ENCODE peak calls at places on chromosomes 11 and 22, in four cellular contexts. One of them, this sample, is unnamed.

GRCh38 chr11:46036969-46037368 is 84.3 kb downstream of the PHF21A start:
- DNase-seq in stomach: no peak
- DNase-seq in CD8-positive, alpha-beta memory T cell: no peak
- DNase-seq in SK-N-SH: no peak
- DNase-seq in this sample: no peak

GRCh38 chr11:95231881-95232605 is 1.0 kb upstream of the SESN3 start:
- DNase-seq in stomach: peak; percentile 65
- DNase-seq in SK-N-SH: peak; percentile 61
- DNase-seq in CD8-positive, alpha-beta memory T cell: peak; percentile 62
- DNase-seq in this sample: peak; percentile 47

GRCh38 chr11:61037694-61038093 is 64.6 kb upstream of the CD5 start:
- DNase-seq in SK-N-SH: no peak
- DNase-seq in CD8-positive, alpha-beta memory T cell: no peak
- DNase-seq in stomach: peak; percentile 75
- DNase-seq in this sample: no peak

GRCh38 chr11:65506770-65507485 is 8.1 kb downstream of the MALAT1 start:
- DNase-seq in CD8-positive, alpha-beta memory T cell: peak; percentile 30
- DNase-seq in SK-N-SH: no peak
- DNase-seq in stomach: peak; percentile 56
- DNase-seq in this sample: peak; percentile 47

GRCh38 chr11:68412593-68413475 is 47.7 kb upstream of the PPP6R3 start:
- DNase-seq in SK-N-SH: no peak
- DNase-seq in stomach: no peak
- DNase-seq in CD8-positive, alpha-beta memory T cell: no peak
- DNase-seq in this sample: no peak

GRCh38 chr11:95575517-95575916 is 214.1 kb downstream of the FAM76B start:
- DNase-seq in SK-N-SH: no peak
- DNase-seq in CD8-positive, alpha-beta memory T cell: no peak
- DNase-seq in stomach: no peak
- DNase-seq in this sample: no peak

GRCh38 chr11:37657645-37658044 is 1059.6 kb upstream of the RAG2 start:
- DNase-seq in SK-N-SH: peak; percentile 1
- DNase-seq in CD8-positive, alpha-beta memory T cell: no peak
- DNase-seq in stomach: no peak
- DNase-seq in this sample: no peak

GRCh38 chr11:77411717-77412441 is 62.0 kb downstream of the PAK1 start:
- DNase-seq in stomach: peak; percentile 90
- DNase-seq in CD8-positive, alpha-beta memory T cell: peak; percentile 53
- DNase-seq in SK-N-SH: no peak
- DNase-seq in this sample: peak; percentile 64

GRCh38 chr11:10324474-10324873 is 19.6 kb downstream of the ADM start:
- DNase-seq in CD8-positive, alpha-beta memory T cell: no peak
- DNase-seq in stomach: no peak
- DNase-seq in SK-N-SH: no peak
- DNase-seq in this sample: no peak

GRCh38 chr11:66011785-66012303 is at the start of gene CST6:
- DNase-seq in SK-N-SH: peak; percentile 52
- DNase-seq in stomach: no peak
- DNase-seq in CD8-positive, alpha-beta memory T cell: no peak
- DNase-seq in this sample: no peak

GRCh38 chr11:46472662-46472994 is 81.1 kb upstream of the CHRM4 start:
- DNase-seq in CD8-positive, alpha-beta memory T cell: no peak
- DNase-seq in stomach: peak; percentile 46
- DNase-seq in SK-N-SH: no peak
- DNase-seq in this sample: no peak

GRCh38 chr22:22709719-22710445 is 65.5 kb downstream of the GGTLC2 start:
- DNase-seq in stomach: no peak
- DNase-seq in CD8-positive, alpha-beta memory T cell: no peak
- DNase-seq in SK-N-SH: no peak
- DNase-seq in this sample: no peak

GRCh38 chr11:118241191-118242098 is 10.7 kb downstream of the MPZL3 start:
- DNase-seq in CD8-positive, alpha-beta memory T cell: peak; percentile 45
- DNase-seq in stomach: peak; percentile 47
- DNase-seq in SK-N-SH: no peak
- DNase-seq in this sample: no peak

GRCh38 chr11:15889972-15890371 is 466.4 kb downstream of the SOX6 start:
- DNase-seq in CD8-positive, alpha-beta memory T cell: no peak
- DNase-seq in SK-N-SH: no peak
- DNase-seq in stomach: no peak
- DNase-seq in this sample: no peak

GRCh38 chr11:111344032-111344431 is 35.0 kb downstream of the POU2AF1 start:
- DNase-seq in stomach: no peak
- DNase-seq in SK-N-SH: no peak
- DNase-seq in CD8-positive, alpha-beta memory T cell: no peak
- DNase-seq in this sample: no peak

GRCh38 chr11:14249121-14249963 is 109.6 kb downstream of the RRAS2 start:
- DNase-seq in SK-N-SH: peak; percentile 66
- DNase-seq in stomach: peak; percentile 64
- DNase-seq in CD8-positive, alpha-beta memory T cell: peak; percentile 55
- DNase-seq in this sample: peak; percentile 58
- H3K4me1 ChIP-seq in SK-N-SH: no peaks in the 10 kb centered on the region
- H3K4me1 ChIP-seq in stomach: peaks cover 12% of the 10 kb centered on the region
- H3K4me1 ChIP-seq in CD8-positive, alpha-beta memory T cell: peaks cover 13% of the 10 kb centered on the region
- H3K4me1 ChIP-seq in this sample: peaks cover 12% of the 10 kb centered on the region

DNA sequence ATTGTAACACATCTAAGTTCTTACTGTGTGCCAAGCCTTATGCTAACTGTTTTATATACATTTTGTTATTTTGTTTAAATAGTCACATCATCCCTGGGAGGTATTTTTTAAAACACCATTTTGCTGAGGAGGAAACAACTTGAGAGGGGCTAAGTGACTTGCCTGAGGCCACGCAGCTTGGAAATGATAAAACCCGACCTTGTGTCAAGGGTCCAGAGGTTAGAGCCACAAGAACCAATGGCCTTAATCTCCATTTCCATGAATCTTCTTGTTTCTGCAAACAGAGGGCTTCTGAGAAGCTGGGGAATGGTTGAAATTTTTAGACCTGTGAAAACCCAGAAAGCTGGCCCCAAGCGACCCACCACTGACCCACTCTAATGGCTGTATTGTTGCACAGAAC is 16.7 kb downstream of the ABTB2 start:
- DNase-seq in CD8-positive, alpha-beta memory T cell: no peak
- DNase-seq in stomach: no peak
- DNase-seq in SK-N-SH: no peak
- DNase-seq in this sample: no peak
- H3K27ac ChIP-seq in CD8-positive, alpha-beta memory T cell: no peak overlapping the region
- H3K27ac ChIP-seq in stomach: peak overlapping the region; percentile 50
- H3K27ac ChIP-seq in SK-N-SH: no peak overlapping the region
- H3K27ac ChIP-seq in this sample: no peak overlapping the region

DNA sequence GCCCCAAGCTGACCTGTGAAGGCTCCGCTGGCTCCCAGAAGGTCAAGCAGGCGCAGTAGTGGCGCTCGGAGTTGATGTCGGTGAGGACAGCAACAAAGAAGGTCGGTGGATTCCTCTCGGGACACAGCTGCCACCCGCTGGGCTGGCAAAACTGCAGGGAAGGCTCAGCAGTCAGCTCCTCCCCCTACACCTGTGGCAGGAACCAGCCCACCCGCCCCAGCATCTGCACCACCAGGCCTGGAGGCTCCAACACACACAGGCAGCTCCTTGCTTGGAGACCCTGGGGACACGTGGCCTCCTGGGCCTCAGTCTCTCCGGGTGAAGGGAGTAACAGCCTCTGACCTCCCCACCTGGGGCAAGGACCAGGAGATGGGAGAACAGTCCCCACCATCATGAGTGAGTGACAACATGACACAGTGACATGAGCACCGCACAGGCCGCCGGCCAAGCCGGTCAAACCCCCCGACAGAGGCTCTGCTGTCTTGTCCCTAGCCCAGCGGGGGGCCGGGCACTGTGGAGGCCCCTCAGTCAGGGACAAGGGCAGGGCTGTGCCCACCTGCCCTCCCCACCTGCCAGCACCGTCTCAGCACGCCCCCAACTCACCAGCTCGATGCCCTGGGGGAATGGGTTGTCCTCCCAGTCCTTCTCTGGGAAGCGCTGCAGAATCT is 6.9 kb downstream of the SBF1 start:
- DNase-seq in CD8-positive, alpha-beta memory T cell: no peak
- DNase-seq in stomach: no peak
- DNase-seq in SK-N-SH: no peak
- DNase-seq in this sample: no peak
- H3K4me1 ChIP-seq in CD8-positive, alpha-beta memory T cell: peaks cover 47% of the 10 kb centered on the region
- H3K4me1 ChIP-seq in stomach: peaks cover 42% of the 10 kb centered on the region
- H3K4me1 ChIP-seq in SK-N-SH: peaks cover 4% of the 10 kb centered on the region
- H3K4me1 ChIP-seq in this sample: peaks cover 48% of the 10 kb centered on the region

DNA sequence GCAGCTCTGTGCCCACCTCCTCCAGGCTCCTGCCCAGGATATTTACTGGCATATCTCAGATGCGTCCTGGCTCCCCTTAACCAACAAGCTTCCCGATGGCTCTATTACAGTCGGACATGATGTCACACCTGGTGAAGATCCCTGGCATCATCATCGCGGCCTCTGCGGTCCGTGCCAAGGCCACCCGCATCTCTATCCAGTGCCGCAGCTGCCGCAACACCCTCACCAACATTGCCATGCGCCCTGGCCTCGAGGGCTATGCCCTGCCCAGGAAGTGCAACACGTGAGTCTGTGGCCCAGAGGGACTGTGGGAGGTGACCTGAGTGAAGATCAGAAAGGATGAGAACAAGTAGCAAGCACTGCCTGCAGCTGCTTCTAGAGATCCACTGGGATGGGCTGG is 6.5 kb downstream of the MCM5 start:
- DNase-seq in SK-N-SH: no peak
- DNase-seq in CD8-positive, alpha-beta memory T cell: no peak
- DNase-seq in stomach: no peak
- DNase-seq in this sample: no peak
- H3K27ac ChIP-seq in SK-N-SH: no peak overlapping the region
- H3K27ac ChIP-seq in CD8-positive, alpha-beta memory T cell: no peak overlapping the region
- H3K27ac ChIP-seq in stomach: no peak overlapping the region
- H3K27ac ChIP-seq in this sample: no peak overlapping the region